ENCODE peak calls at places on chromosome 19, in four cellular contexts. One of them, this sample, is unnamed.

GRCh38 chr19:40348125-40348913 is at the start of the genes C19orf47 and PLD3:
- DNase-seq in psoas muscle: peak; percentile 99
- DNase-seq in GM04503: peak; percentile 89
- DNase-seq in activated CD4-positive, alpha-beta T cell treated with anti-CD3 and anti-CD28 coated beads, Interleukin-2, amount 50 U/mL, for 48 hours: peak; percentile 99
- DNase-seq in this sample: peak; percentile 100

GRCh38 chr19:646798-647565 is 7.3 kb downstream of the FGF22 start:
- DNase-seq in GM04503: no peak
- DNase-seq in psoas muscle: peak; percentile 13
- DNase-seq in activated CD4-positive, alpha-beta T cell treated with anti-CD3 and anti-CD28 coated beads, Interleukin-2, amount 50 U/mL, for 48 hours: no peak
- DNase-seq in this sample: no peak

GRCh38 chr19:50419022-50419579 is 363 bp downstream of the SPIB start:
- DNase-seq in psoas muscle: no peak
- DNase-seq in GM04503: no peak
- DNase-seq in activated CD4-positive, alpha-beta T cell treated with anti-CD3 and anti-CD28 coated beads, Interleukin-2, amount 50 U/mL, for 48 hours: no peak
- DNase-seq in this sample: no peak

GRCh38 chr19:27746691-27747380 is 1466.1 kb downstream of the UQCRFS1 start:
- DNase-seq in psoas muscle: peak; percentile 19
- DNase-seq in GM04503: no peak
- DNase-seq in activated CD4-positive, alpha-beta T cell treated with anti-CD3 and anti-CD28 coated beads, Interleukin-2, amount 50 U/mL, for 48 hours: peak; percentile 8
- DNase-seq in this sample: no peak

GRCh38 chr19:39974377-39975155 is 3.6 kb downstream of the PSMC4 start:
- DNase-seq in psoas muscle: no peak
- DNase-seq in activated CD4-positive, alpha-beta T cell treated with anti-CD3 and anti-CD28 coated beads, Interleukin-2, amount 50 U/mL, for 48 hours: no peak
- DNase-seq in GM04503: no peak
- DNase-seq in this sample: no peak

GRCh38 chr19:40225440-40226305 is 816 bp downstream of the CCNP start:
- DNase-seq in psoas muscle: no peak
- DNase-seq in GM04503: peak; percentile 21
- DNase-seq in activated CD4-positive, alpha-beta T cell treated with anti-CD3 and anti-CD28 coated beads, Interleukin-2, amount 50 U/mL, for 48 hours: no peak
- DNase-seq in this sample: no peak

GRCh38 chr19:6551091-6551490 is 20.3 kb downstream of the TNFSF9 start:
- DNase-seq in activated CD4-positive, alpha-beta T cell treated with anti-CD3 and anti-CD28 coated beads, Interleukin-2, amount 50 U/mL, for 48 hours: no peak
- DNase-seq in GM04503: no peak
- DNase-seq in psoas muscle: no peak
- DNase-seq in this sample: no peak

GRCh38 chr19:49256691-49257090 is 68.3 kb downstream of the SLC6A16 start:
- DNase-seq in activated CD4-positive, alpha-beta T cell treated with anti-CD3 and anti-CD28 coated beads, Interleukin-2, amount 50 U/mL, for 48 hours: no peak
- DNase-seq in psoas muscle: no peak
- DNase-seq in GM04503: no peak
- DNase-seq in this sample: no peak

GRCh38 chr19:46610851-46611770 is 10.0 kb downstream of the CALM3 start:
- DNase-seq in GM04503: peak; percentile 28
- DNase-seq in activated CD4-positive, alpha-beta T cell treated with anti-CD3 and anti-CD28 coated beads, Interleukin-2, amount 50 U/mL, for 48 hours: peak; percentile 56
- DNase-seq in psoas muscle: no peak
- DNase-seq in this sample: no peak

GRCh38 chr19:6744381-6745288 is 5.2 kb downstream of the TRIP10 start:
- DNase-seq in GM04503: peak; percentile 63
- DNase-seq in activated CD4-positive, alpha-beta T cell treated with anti-CD3 and anti-CD28 coated beads, Interleukin-2, amount 50 U/mL, for 48 hours: no peak
- DNase-seq in psoas muscle: peak; percentile 91
- DNase-seq in this sample: no peak

GRCh38 chr19:5145521-5146511 is 176.9 kb downstream of the KDM4B start:
- DNase-seq in psoas muscle: peak; percentile 10
- DNase-seq in GM04503: no peak
- DNase-seq in activated CD4-positive, alpha-beta T cell treated with anti-CD3 and anti-CD28 coated beads, Interleukin-2, amount 50 U/mL, for 48 hours: no peak
- DNase-seq in this sample: peak; percentile 18

GRCh38 chr19:38101723-38102122 is 122.3 kb downstream of the DPF1 start:
- DNase-seq in activated CD4-positive, alpha-beta T cell treated with anti-CD3 and anti-CD28 coated beads, Interleukin-2, amount 50 U/mL, for 48 hours: no peak
- DNase-seq in GM04503: no peak
- DNase-seq in psoas muscle: no peak
- DNase-seq in this sample: no peak

GRCh38 chr19:11887247-11887617 is 350 bp upstream of the ZNF69 start:
- DNase-seq in activated CD4-positive, alpha-beta T cell treated with anti-CD3 and anti-CD28 coated beads, Interleukin-2, amount 50 U/mL, for 48 hours: no peak
- DNase-seq in GM04503: no peak
- DNase-seq in psoas muscle: no peak
- DNase-seq in this sample: peak; percentile 20

GRCh38 chr19:9032136-9032626 is 22.0 kb upstream of the MUC16 start:
- DNase-seq in psoas muscle: no peak
- DNase-seq in GM04503: no peak
- DNase-seq in activated CD4-positive, alpha-beta T cell treated with anti-CD3 and anti-CD28 coated beads, Interleukin-2, amount 50 U/mL, for 48 hours: no peak
- DNase-seq in this sample: no peak

GRCh38 chr19:5690955-5691204 is 785 bp downstream of the RPL36 start:
- DNase-seq in GM04503: no peak
- DNase-seq in psoas muscle: no peak
- DNase-seq in activated CD4-positive, alpha-beta T cell treated with anti-CD3 and anti-CD28 coated beads, Interleukin-2, amount 50 U/mL, for 48 hours: no peak
- DNase-seq in this sample: no peak

GRCh38 chr19:16021796-16022195 is 54.5 kb upstream of the TPM4 start:
- DNase-seq in psoas muscle: no peak
- DNase-seq in GM04503: no peak
- DNase-seq in activated CD4-positive, alpha-beta T cell treated with anti-CD3 and anti-CD28 coated beads, Interleukin-2, amount 50 U/mL, for 48 hours: no peak
- DNase-seq in this sample: no peak

GRCh38 chr19:10565028-10565566 is 713 bp downstream of the KRI1 start:
- DNase-seq in activated CD4-positive, alpha-beta T cell treated with anti-CD3 and anti-CD28 coated beads, Interleukin-2, amount 50 U/mL, for 48 hours: peak; percentile 69
- DNase-seq in psoas muscle: peak; percentile 52
- DNase-seq in GM04503: no peak
- DNase-seq in this sample: peak; percentile 44

GRCh38 chr19:6739884-6740588 is 556 bp downstream of the TRIP10 start:
- DNase-seq in GM04503: no peak
- DNase-seq in activated CD4-positive, alpha-beta T cell treated with anti-CD3 and anti-CD28 coated beads, Interleukin-2, amount 50 U/mL, for 48 hours: peak; percentile 52
- DNase-seq in psoas muscle: peak; percentile 72
- DNase-seq in this sample: peak; percentile 66

GRCh38 chr19:38740252-38740592 is 4.1 kb downstream of the CAPN12 start:
- DNase-seq in GM04503: no peak
- DNase-seq in activated CD4-positive, alpha-beta T cell treated with anti-CD3 and anti-CD28 coated beads, Interleukin-2, amount 50 U/mL, for 48 hours: no peak
- DNase-seq in psoas muscle: no peak
- DNase-seq in this sample: no peak